ENCODE peak calls at places on chromosomes 7 and 10, in seven cellular contexts. One of them, this sample, is unnamed.

GRCh38 chr7:2120251-2120660 is 112.5 kb downstream of the MAD1L1 start:
- DNase-seq in fibroblast of lung: no peak
- DNase-seq in cardiac septum: no peak
- DNase-seq in upper lobe of right lung: no peak
- DNase-seq in ovary: no peak
- DNase-seq in lung: no peak
- DNase-seq in lower lobe of right lung: no peak
- DNase-seq in this sample: no peak

GRCh38 chr7:71208881-71209280 is 76.9 kb downstream of the GALNT17 start:
- DNase-seq in fibroblast of lung: no peak
- DNase-seq in cardiac septum: no peak
- DNase-seq in upper lobe of right lung: no peak
- DNase-seq in lower lobe of right lung: no peak
- DNase-seq in ovary: peak; percentile 57
- DNase-seq in lung: no peak
- DNase-seq in this sample: no peak

GRCh38 chr7:7181519-7182155 is 707 bp upstream of the C1GALT1 start:
- DNase-seq in cardiac septum: no peak
- DNase-seq in ovary: peak; percentile 10
- DNase-seq in lung: peak; percentile 33
- DNase-seq in fibroblast of lung: peak; percentile 53
- DNase-seq in upper lobe of right lung: peak; percentile 67
- DNase-seq in lower lobe of right lung: peak; percentile 62
- DNase-seq in this sample: peak; percentile 21

GRCh38 chr7:11319491-11320274 is 346.0 kb downstream of the PHF14 start:
- DNase-seq in lower lobe of right lung: no peak
- DNase-seq in lung: no peak
- DNase-seq in upper lobe of right lung: no peak
- DNase-seq in fibroblast of lung: peak; percentile 32
- DNase-seq in ovary: no peak
- DNase-seq in cardiac septum: no peak
- DNase-seq in this sample: no peak

GRCh38 chr7:5139998-5140397 is 50.0 kb upstream of the WIPI2 start:
- DNase-seq in cardiac septum: no peak
- DNase-seq in upper lobe of right lung: peak; percentile 65
- DNase-seq in ovary: no peak
- DNase-seq in lower lobe of right lung: no peak
- DNase-seq in fibroblast of lung: peak; percentile 3
- DNase-seq in lung: no peak
- DNase-seq in this sample: peak; percentile 33

GRCh38 chr7:33446551-33446950 is 317.2 kb downstream of the BBS9 start:
- DNase-seq in cardiac septum: no peak
- DNase-seq in fibroblast of lung: peak; percentile 68
- DNase-seq in lung: no peak
- DNase-seq in lower lobe of right lung: no peak
- DNase-seq in upper lobe of right lung: no peak
- DNase-seq in ovary: no peak
- DNase-seq in this sample: no peak

GRCh38 chr7:157488326-157488725 is 151.5 kb downstream of the DNAJB6 start:
- DNase-seq in cardiac septum: no peak
- DNase-seq in ovary: no peak
- DNase-seq in upper lobe of right lung: no peak
- DNase-seq in lung: no peak
- DNase-seq in lower lobe of right lung: no peak
- DNase-seq in fibroblast of lung: peak; percentile 44
- DNase-seq in this sample: no peak

GRCh38 chr7:116511552-116512523 is 12.3 kb downstream of the CAV2 start:
- DNase-seq in lower lobe of right lung: no peak
- DNase-seq in upper lobe of right lung: no peak
- DNase-seq in lung: no peak
- DNase-seq in cardiac septum: no peak
- DNase-seq in fibroblast of lung: peak; percentile 74
- DNase-seq in ovary: no peak
- DNase-seq in this sample: no peak

GRCh38 chr10:79264942-79265341 is 82.3 kb upstream of the PPIF start:
- DNase-seq in fibroblast of lung: no peak
- DNase-seq in ovary: no peak
- DNase-seq in cardiac septum: no peak
- DNase-seq in lower lobe of right lung: no peak
- DNase-seq in upper lobe of right lung: no peak
- DNase-seq in lung: no peak
- DNase-seq in this sample: no peak

GRCh38 chr10:124663228-124663627 is 81.0 kb downstream of the FAM53B start:
- DNase-seq in lung: no peak
- DNase-seq in ovary: no peak
- DNase-seq in cardiac septum: no peak
- DNase-seq in fibroblast of lung: no peak
- DNase-seq in lower lobe of right lung: no peak
- DNase-seq in upper lobe of right lung: no peak
- DNase-seq in this sample: no peak

GRCh38 chr7:74542558-74543117 is 88.9 kb downstream of the GTF2IRD1 start:
- DNase-seq in fibroblast of lung: peak; percentile 5
- DNase-seq in lower lobe of right lung: no peak
- DNase-seq in cardiac septum: no peak
- DNase-seq in ovary: no peak
- DNase-seq in lung: no peak
- DNase-seq in upper lobe of right lung: no peak
- DNase-seq in this sample: peak; percentile 49

GRCh38 chr10:133276435-133277201 is at the start of gene ADAM8:
- DNase-seq in lung: peak; percentile 54
- DNase-seq in lower lobe of right lung: peak; percentile 77
- DNase-seq in upper lobe of right lung: peak; percentile 78
- DNase-seq in ovary: no peak
- DNase-seq in cardiac septum: peak; percentile 92
- DNase-seq in fibroblast of lung: no peak
- DNase-seq in this sample: no peak

GRCh38 chr10:17386021-17386420 is 68.4 kb downstream of the ST8SIA6 start:
- DNase-seq in fibroblast of lung: no peak
- DNase-seq in lower lobe of right lung: no peak
- DNase-seq in lung: no peak
- DNase-seq in ovary: no peak
- DNase-seq in cardiac septum: no peak
- DNase-seq in upper lobe of right lung: no peak
- DNase-seq in this sample: no peak

GRCh38 chr10:87596351-87596750 is 63.3 kb upstream of the PAPSS2 start:
- DNase-seq in cardiac septum: no peak
- DNase-seq in upper lobe of right lung: no peak
- DNase-seq in fibroblast of lung: no peak
- DNase-seq in ovary: no peak
- DNase-seq in lung: no peak
- DNase-seq in lower lobe of right lung: no peak
- DNase-seq in this sample: no peak

This sample was measured in cerebellum.